ENCODE peak calls at places on chromosome 5, in nine cellular contexts. G is fibroblast of the aortic adventitia, V is right lobe of liver, R is GM13977, J is colonic mucosa, M is WTC11, F is ovary, C is suprapubic skin, K is NB4. B is an unnamed sample.

GRCh38 chr5:138542120-138542955 is 698 bp downstream of the ETF1 start:
- DNase-seq in G (peak), V (no peak), R (no peak), J (peak), M (no peak), F (no peak), C (no peak), K (peak), B (no peak)

GRCh38 chr5:997001-997474 is 11.6 kb upstream of the NKD2 start:
- DNase-seq in G (peak), V (no peak), R (no peak), J (no peak), M (peak), F (no peak), C (peak), K (peak), B (no peak)

GRCh38 chr5:157608972-157609565 is 33.5 kb upstream of the ADAM19 start:
- DNase-seq in G (peak), V (no peak), R (no peak), J (no peak), M (no peak), F (no peak), C (no peak), K (no peak), B (no peak)

GRCh38 chr5:72328172-72328571 is 8.0 kb downstream of the PTCD2 start:
- DNase-seq in G (peak), V (peak), R (no peak), J (no peak), M (no peak), F (no peak), C (no peak), K (no peak), B (peak)

GRCh38 chr5:142586552-142586951 is 99.3 kb downstream of the FGF1 start:
- DNase-seq in G (no peak), V (no peak), R (no peak), J (no peak), M (no peak), F (no peak), C (no peak), K (no peak), B (no peak)

GRCh38 chr5:93378073-93378472 is 202.9 kb downstream of the NR2F1-AS1 start:
- DNase-seq in G (no peak), V (no peak), R (no peak), J (no peak), M (no peak), F (no peak), C (no peak), K (no peak), B (no peak)

GRCh38 chr5:150497274-150497988 is 10.5 kb upstream of the NDST1 start:
- DNase-seq in G (peak), V (no peak), R (no peak), J (no peak), M (no peak), F (peak), C (no peak), K (no peak), B (peak)

GRCh38 chr5:170603578-170604565 is 100.1 kb downstream of the KCNIP1 start:
- DNase-seq in G (peak), V (peak), R (peak), J (peak), M (peak), F (peak), C (no peak), K (peak), B (no peak)

GRCh38 chr5:127515693-127516440 is 1.6 kb upstream of the PRRC1 start:
- DNase-seq in G (no peak), V (no peak), R (no peak), J (no peak), M (no peak), F (no peak), C (no peak), K (no peak), B (no peak)

GRCh38 chr5:37665889-37666288 is 174.0 kb downstream of the GDNF start:
- DNase-seq in G (no peak), V (no peak), R (no peak), J (no peak), M (no peak), F (peak), C (no peak), K (no peak), B (no peak)

GRCh38 chr5:171863928-171864327 is 78.3 kb downstream of the SMIM23 start:
- DNase-seq in G (peak), V (no peak), R (no peak), J (no peak), M (no peak), F (no peak), C (no peak), K (no peak), B (peak)

GRCh38 chr5:147483197-147483790 is 26.6 kb downstream of the DPYSL3 start:
- DNase-seq in G (no peak), V (no peak), R (no peak), J (no peak), M (no peak), F (no peak), C (no peak), K (no peak), B (no peak)

GRCh38 chr5:175207321-175208040 is 236.5 kb downstream of the DRD1 start:
- DNase-seq in G (no peak), V (no peak), R (no peak), J (no peak), M (no peak), F (no peak), C (no peak), K (no peak), B (no peak)

GRCh38 chr5:86175224-86175623 is 442.5 kb upstream of the COX7C start:
- DNase-seq in G (no peak), V (no peak), R (no peak), J (no peak), M (no peak), F (no peak), C (no peak), K (no peak), B (no peak)

GRCh38 chr5:159463590-159464321 is 133.5 kb upstream of the IL12B start:
- DNase-seq in G (peak), V (no peak), R (no peak), J (no peak), M (no peak), F (no peak), C (no peak), K (no peak), B (no peak)

GRCh38 chr5:172692981-172693380 is 51.9 kb downstream of the NEURL1B start:
- DNase-seq in G (peak), V (no peak), R (no peak), J (no peak), M (no peak), F (no peak), C (no peak), K (no peak), B (no peak)

GRCh38 chr5:1005904-1006655 is 2.5 kb upstream of the NKD2 start:
- DNase-seq in G (no peak), V (peak), R (no peak), J (peak), M (peak), F (peak), C (peak), K (no peak), B (no peak)

GRCh38 chr5:123440456-123440855 is 17.3 kb upstream of the CEP120 start:
- DNase-seq in G (no peak), V (no peak), R (no peak), J (no peak), M (no peak), F (no peak), C (no peak), K (no peak), B (no peak)

GRCh38 chr5:133368009-133368408 is 244.3 kb downstream of the FSTL4 start:
- DNase-seq in G (no peak), V (no peak), R (no peak), J (no peak), M (no peak), F (no peak), C (peak), K (no peak), B (no peak)

GRCh38 chr5:31232273-31232888 is 38.9 kb downstream of the CDH6 start:
- DNase-seq in G (peak), V (no peak), R (peak), J (peak), M (peak), F (no peak), C (no peak), K (peak), B (no peak)

GRCh38 chr5:39657943-39658342 is 233.2 kb upstream of the DAB2 start:
- DNase-seq in G (no peak), V (no peak), R (no peak), J (no peak), M (no peak), F (no peak), C (no peak), K (no peak), B (no peak)

DNA sequence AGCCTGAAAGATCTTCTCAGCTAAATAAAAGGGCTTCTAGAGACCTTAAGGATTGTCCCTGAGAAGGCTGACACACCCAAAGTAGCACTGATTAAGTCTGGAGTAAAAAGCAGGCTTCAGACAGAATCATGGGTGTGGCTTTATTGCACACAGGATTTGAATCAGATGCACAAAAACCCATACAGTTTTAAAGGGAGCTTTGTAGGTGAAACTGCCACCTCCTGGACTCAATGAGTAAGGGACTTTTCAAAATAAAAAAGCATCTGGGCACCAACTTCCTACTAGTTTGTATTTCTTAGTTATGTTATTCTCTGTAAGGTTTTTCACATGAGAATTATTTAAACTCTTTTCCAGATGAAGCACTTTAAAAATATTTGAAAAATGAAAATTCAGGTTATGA is 129.4 kb downstream of the EDIL3 start:
- DNase-seq in G (peak), V (no peak), R (no peak), J (no peak), M (no peak), F (no peak), C (no peak), K (peak), B (no peak)
- TF ChIP-seq CTCF in G (peak), V (peak), R (peak), J (no peak), M (no peak), F (no peak), C (no peak), K (peak), B (peak)

DNA sequence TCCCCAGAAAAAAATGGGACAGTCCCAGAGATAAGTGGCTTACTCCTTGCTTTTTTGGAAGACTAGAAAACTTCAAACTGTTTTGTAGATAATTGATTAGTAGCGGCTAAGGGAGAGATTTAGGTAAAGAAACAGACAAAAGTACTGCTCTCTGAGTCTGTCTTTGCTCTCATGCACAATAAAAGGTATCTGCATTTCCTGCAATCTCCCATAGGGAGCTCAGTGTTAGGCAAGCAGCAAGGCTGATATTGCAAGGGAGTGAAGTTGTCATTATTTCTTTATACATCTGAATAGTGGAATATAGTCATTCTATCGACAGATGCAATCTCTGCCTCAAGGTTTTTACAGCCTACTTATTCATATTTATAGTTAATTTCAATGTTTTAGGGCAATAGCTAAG is 54.9 kb upstream of the CAMK4 start:
- DNase-seq in G (no peak), V (no peak), R (no peak), J (no peak), M (no peak), F (no peak), C (no peak), K (no peak), B (no peak)
- TF ChIP-seq CTCF in G (no peak), V (no peak), R (no peak), J (no peak), M (no peak), F (no peak), C (no peak), K (no peak), B (no peak)

DNA sequence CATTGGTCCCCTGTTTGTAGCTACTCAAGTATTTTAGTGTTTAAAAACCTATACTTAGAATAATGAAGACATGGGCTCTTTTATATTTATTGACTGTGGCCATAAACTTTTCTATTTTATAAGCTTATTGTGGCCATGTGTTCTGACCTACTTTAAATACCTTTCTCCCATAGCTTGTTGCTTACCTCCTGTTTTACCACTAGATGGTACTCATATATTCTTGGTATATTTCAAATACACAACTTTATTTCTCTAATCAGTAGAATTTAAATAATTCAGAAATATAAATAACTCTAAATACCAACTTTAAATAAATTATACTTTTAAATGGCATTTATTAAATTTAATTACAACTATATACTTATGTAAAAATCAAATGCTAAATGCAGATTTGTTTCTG is 498.0 kb downstream of the PRDM9 start:
- DNase-seq in G (no peak), V (no peak), R (no peak), J (no peak), M (no peak), F (no peak), C (no peak), K (no peak), B (no peak)
- TF ChIP-seq CTCF in G (no peak), V (no peak), R (peak), J (no peak), M (no peak), F (no peak), C (no peak), K (no peak), B (peak)

GRCh38 chr5:16963821-16964220 is 27.7 kb upstream of the MYO10 start:
- DNase-seq in G (no peak), V (no peak), R (no peak), J (no peak), M (no peak), F (no peak), C (peak), K (no peak), B (no peak)

GRCh38 chr5:16970260-16970659 is 34.2 kb upstream of the MYO10 start:
- DNase-seq in G (no peak), V (no peak), R (no peak), J (no peak), M (no peak), F (no peak), C (no peak), K (no peak), B (no peak)

GRCh38 chr5:16965581-16965980 is 29.5 kb upstream of the MYO10 start:
- DNase-seq in G (peak), V (no peak), R (no peak), J (no peak), M (no peak), F (no peak), C (no peak), K (no peak), B (no peak)

GRCh38 chr5:16964821-16965220 is 28.7 kb upstream of the MYO10 start:
- DNase-seq in G (no peak), V (no peak), R (no peak), J (no peak), M (no peak), F (no peak), C (no peak), K (no peak), B (no peak)
- TF ChIP-seq CTCF in G (no peak), V (no peak), R (no peak), J (no peak), M (no peak), F (no peak), C (no peak), K (no peak), B (no peak)

GRCh38 chr5:33936004-33936380 is 194 bp upstream of the RXFP3 start:
- DNase-seq in G (peak), V (peak), R (peak), J (peak), M (peak), F (peak), C (no peak), K (peak), B (peak)
- TF ChIP-seq CTCF in G (peak), V (peak), R (no peak), J (no peak), M (no peak), F (peak), C (peak), K (no peak), B (peak)